ENCODE peak calls at places on chromosomes 5 and 9, in four cellular contexts. P, B, D and C are unnamed samples. For H3K36me3, the result is how much of the 10 kb centered on the place peaks cover.

GRCh38 chr5:76273491-76273890 is 129.6 kb upstream of the IQGAP2 start:
- DNase-seq in P (no peak), B (no peak), D (no peak), C (no peak)

GRCh38 chr5:62346727-62347126 is 40.7 kb downstream of the KIF2A start:
- DNase-seq in P (no peak), B (no peak), D (no peak), C (no peak)

GRCh38 chr5:32206799-32207634 is 32.9 kb upstream of the GOLPH3 start:
- DNase-seq in P (no peak), B (no peak), D (no peak), C (no peak)

GRCh38 chr9:89701221-89701798 is 96.5 kb downstream of the GADD45G start:
- DNase-seq in P (no peak), B (no peak), D (no peak), C (no peak)

GRCh38 chr5:16934669-16935068 is 1.4 kb downstream of the MYO10 start:
- DNase-seq in P (peak), B (no peak), D (no peak), C (peak)

GRCh38 chr9:84621811-84622210 is 47.7 kb upstream of the NTRK2 start:
- DNase-seq in P (no peak), B (no peak), D (no peak), C (no peak)

GRCh38 chr5:134224905-134225779 is 731 bp downstream of the PPP2CA start:
- DNase-seq in P (peak), B (no peak), D (no peak), C (peak)

GRCh38 chr9:116163293-116164055 is 9.9 kb downstream of the PAPPA start:
- DNase-seq in P (no peak), B (no peak), D (no peak), C (no peak)

GRCh38 chr5:135393691-135394090 is 5.3 kb downstream of the MACROH2A1 start:
- DNase-seq in P (no peak), B (no peak), D (no peak), C (no peak)

GRCh38 chr9:4832786-4833579 is 40.2 kb downstream of the RCL1 start:
- DNase-seq in P (peak), B (peak), D (peak), C (peak)

GRCh38 chr5:11251242-11251641 is 490.2 kb upstream of the DAP start:
- DNase-seq in P (peak), B (no peak), D (no peak), C (peak)

GRCh38 chr9:15834541-15834940 is 281.7 kb downstream of the CCDC171 start:
- DNase-seq in P (no peak), B (peak), D (no peak), C (no peak)

GRCh38 chr5:175620527-175620926 is 37.3 kb upstream of the HRH2 start:
- DNase-seq in P (no peak), B (no peak), D (no peak), C (no peak)

DNA sequence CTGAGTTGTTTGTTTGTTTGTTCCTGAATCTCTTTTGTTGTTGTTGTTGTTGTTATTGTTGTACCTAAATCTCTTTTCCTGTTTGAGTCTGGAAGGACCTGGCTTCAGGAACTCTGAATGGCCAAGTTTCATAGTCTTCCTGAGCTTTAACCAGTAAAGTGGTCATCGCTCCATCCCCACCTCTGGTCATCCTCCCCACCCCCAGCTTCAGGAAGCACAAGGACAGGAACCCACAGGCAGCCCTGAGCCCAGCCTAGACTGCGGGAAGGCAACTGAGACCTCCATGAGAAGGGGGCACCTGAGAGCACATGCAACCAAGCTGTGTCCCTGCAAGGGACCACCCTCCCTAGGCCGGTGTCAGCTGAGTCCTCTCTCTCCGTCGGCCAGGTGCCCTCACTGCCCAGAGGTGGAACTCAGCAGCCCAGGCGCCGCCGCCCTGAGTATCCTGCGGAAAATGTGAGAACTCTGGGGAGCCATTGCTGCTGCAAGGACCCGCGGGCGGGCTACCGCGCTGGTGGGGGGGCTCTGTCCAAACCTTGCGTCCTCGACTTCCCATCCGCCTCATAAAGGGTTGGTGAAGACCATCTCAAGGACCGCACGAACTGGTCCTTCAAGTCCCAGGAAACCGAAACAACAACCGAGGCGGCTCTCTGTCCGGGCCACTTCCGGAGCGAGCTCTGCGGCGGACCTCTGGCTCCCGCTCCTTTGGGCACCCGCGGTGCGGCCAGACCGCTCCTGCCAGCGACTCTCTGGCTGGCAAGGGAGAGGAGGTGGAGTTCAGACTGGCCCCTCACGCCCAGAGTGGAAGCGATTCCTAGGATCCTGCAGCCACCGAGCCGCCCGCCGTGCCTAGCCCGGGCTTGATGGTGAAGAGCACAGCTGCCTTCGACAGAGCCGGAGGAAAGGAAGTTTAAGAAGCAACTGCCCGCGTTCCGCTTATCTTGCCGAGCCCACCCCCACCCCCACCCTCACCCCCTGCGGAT is 4.2 kb downstream of the BARX1 start:
- DNase-seq in P (peak), B (no peak), D (no peak), C (no peak)
- H3K4me3 ChIP-seq in P (peak), B (peak), D (peak), C (peak)

GRCh38 chr5:73297430-73297829 is 124.4 kb downstream of the TMEM174 start:
- DNase-seq in P (no peak), B (no peak), D (no peak), C (no peak)

GRCh38 chr5:73299665-73300435 is 126.9 kb downstream of the TMEM174 start:
- DNase-seq in P (no peak), B (no peak), D (no peak), C (no peak)

GRCh38 chr5:73298251-73299016 is 125.4 kb downstream of the TMEM174 start:
- DNase-seq in P (peak), B (no peak), D (no peak), C (no peak)

GRCh38 chr5:73300520-73301207 is 127.7 kb downstream of the TMEM174 start:
- DNase-seq in P (no peak), B (no peak), D (no peak), C (peak)

GRCh38 chr5:73299017-73299630 is 126.1 kb downstream of the TMEM174 start:
- DNase-seq in P (peak), B (no peak), D (no peak), C (no peak)
- TF ChIP-seq CTCF in P (no peak), B (no peak), D (peak), C (peak)

GRCh38 chr9:108219664-108220063 is 636.1 kb downstream of the ACTL7B start:
- DNase-seq in P (no peak), B (no peak), D (no peak), C (no peak)
- H3K36me3 ChIP-seq in P (under half), B (under half), D (under half), C (under half)

GRCh38 chr9:563200-563599 is 278.3 kb upstream of the DMRT1 start:
- DNase-seq in P (no peak), B (no peak), D (no peak), C (no peak)

GRCh38 chr9:557601-558201 is 283.8 kb upstream of the DMRT1 start:
- DNase-seq in P (peak), B (no peak), D (no peak), C (peak)

GRCh38 chr9:565528-565927 is 276.0 kb upstream of the DMRT1 start:
- DNase-seq in P (no peak), B (no peak), D (no peak), C (no peak)

GRCh38 chr9:562330-562729 is 279.2 kb upstream of the DMRT1 start:
- DNase-seq in P (no peak), B (no peak), D (no peak), C (no peak)

DNA sequence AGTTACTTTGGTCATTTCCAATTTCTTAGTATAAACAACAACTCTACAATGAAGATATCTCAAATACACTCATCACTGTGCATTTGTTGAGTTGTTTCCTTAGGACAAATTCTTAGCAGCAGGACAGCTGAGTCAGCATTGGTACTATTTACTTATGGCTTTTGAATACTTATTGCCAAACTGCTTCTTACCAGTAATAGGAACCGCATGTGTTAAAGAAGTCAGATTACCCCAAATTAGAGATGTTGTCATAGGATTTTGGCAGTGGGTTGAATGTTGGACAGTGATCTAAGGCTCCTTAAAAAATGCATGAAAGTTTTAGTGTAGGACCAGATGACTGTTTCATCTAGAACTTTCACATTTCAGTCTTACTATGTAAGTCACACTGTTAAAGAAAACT is 280.1 kb upstream of the DMRT1 start:
- DNase-seq in P (peak), B (no peak), D (peak), C (peak)
- H3K4me3 ChIP-seq in P (no peak), B (no peak), D (no peak), C (no peak)

DNA sequence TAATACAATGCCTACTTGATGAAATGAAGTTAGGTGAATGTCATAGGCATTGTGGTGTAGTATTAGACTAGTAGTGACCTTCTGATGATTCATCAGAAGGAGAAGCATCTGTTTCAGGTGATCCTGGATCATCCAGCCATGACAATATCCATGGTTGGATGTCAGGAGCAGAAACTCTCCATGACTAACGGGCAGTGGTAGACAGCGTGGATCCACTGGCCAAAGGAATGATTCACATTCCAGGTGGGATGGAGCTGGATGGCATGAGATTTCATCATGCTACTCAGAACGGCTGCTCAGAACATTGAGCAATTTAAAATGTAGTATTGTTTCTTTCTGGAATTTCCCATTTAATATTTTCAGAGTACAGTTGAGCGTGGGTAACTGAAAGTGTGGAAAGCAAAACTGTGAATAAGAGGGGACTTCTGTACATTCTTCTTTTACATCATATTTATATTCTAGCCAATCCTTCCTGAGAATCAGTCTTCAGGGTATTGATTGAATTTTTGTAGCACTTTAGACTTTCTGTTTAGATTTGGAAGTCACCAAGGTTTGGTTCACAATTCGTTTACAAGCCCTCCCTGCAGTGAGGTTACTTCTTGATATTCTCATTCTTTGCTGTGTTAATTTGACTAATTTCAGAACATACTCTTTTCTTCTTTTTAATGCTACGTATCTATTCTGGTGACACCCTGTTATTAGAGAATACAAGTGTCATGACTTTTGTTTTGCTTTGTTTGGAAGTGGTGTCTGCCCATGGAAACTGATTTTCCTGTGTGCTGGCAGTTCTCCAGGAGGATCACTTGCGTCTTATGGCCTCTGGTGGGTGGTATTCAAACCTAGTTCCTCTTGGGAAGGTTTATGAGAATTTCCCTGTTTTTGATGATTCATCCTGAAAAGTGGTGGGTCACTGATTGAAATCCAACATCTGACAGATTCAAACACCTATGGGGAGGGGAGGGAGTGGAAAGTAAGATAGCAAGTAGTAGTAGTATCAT is 12.2 kb upstream of the CLINT1 start:
- DNase-seq in P (peak), B (peak), D (no peak), C (peak)
- TF ChIP-seq CTCF in P (no peak), B (peak), D (peak), C (no peak)

GRCh38 chr5:179865471-179866240 is 7.0 kb upstream of the MRNIP start:
- DNase-seq in P (peak), B (no peak), D (no peak), C (peak)
- H3K36me3 ChIP-seq in P (under half), B (half or more), D (under half), C (under half)

GRCh38 chr5:1112596-1113331 is 901 bp upstream of the SLC12A7 start:
- DNase-seq in P (peak), B (no peak), D (no peak), C (peak)

GRCh38 chr5:1111727-1112289 is at the start of gene SLC12A7:
- DNase-seq in P (peak), B (no peak), D (no peak), C (no peak)

GRCh38 chr5:1113805-1114586 is 2.1 kb upstream of the SLC12A7 start:
- DNase-seq in P (no peak), B (no peak), D (no peak), C (no peak)

GRCh38 chr5:1115123-1115815 is 3.4 kb upstream of the SLC12A7 start:
- DNase-seq in P (no peak), B (no peak), D (no peak), C (no peak)

GRCh38 chr5:1113332-1113690 is 1.4 kb upstream of the SLC12A7 start:
- DNase-seq in P (no peak), B (no peak), D (no peak), C (no peak)
- H3K4me3 ChIP-seq in P (no peak), B (no peak), D (no peak), C (no peak)

DNA sequence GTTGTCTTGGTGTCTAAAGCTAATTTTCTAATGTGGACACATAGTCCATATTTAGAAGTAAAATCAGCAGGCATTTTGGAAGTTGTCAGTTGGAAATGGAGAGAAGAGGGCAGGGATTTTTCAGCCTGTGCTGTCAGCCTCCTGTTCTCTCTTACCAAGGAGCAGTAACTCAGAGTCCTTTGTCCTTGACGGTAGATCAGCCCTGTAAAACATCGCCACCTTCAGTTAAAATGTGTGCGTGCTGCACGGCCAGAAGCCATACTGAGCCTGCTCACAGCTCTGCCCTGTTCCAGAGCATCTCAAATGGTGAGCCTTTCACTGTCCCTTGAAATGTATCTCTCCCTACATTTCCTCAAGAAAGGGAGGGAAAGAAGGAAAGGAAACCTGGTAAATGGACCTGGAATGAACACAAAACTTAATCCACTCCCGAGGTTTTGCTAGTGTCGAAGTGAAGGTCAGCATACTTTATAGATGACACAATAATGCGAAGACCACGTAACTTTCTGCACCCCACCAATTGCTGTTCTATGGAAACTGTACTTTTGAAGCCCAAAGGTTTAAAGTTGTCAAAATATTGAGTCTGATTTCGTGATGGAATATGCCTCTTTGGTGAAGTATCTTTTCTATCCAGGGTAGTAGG is 103.6 kb downstream of the SNCAIP start:
- DNase-seq in P (peak), B (peak), D (peak), C (peak)
- TF ChIP-seq CTCF in P (peak), B (peak), D (peak), C (peak)